ENCODE peak calls at places on chromosomes 13 and 19, in seven cellular contexts. A is GM23248; W is brain pericyte; M is HEK293T; B is HS-5; V is activated CD4-positive, alpha-beta T cell treated with anti-CD3 and anti-CD28 coated beads, Interleukin-2, amount 10 ng/mL, durations not matched to agents 7 days and 5 days; Z is stimulated activated CD8-positive, alpha-beta memory T cell treated with anti-CD3 and anti-CD28 coated beads, Interleukin-7, amount 100 ng/mL, for 48 hours. D is an unnamed sample.

GRCh38 chr13:98792321-98792720 is 39.8 kb upstream of the SLC15A1 start:
- DNase-seq in A (no peak), W (no peak), M (no peak), B (no peak), V (no peak), Z (no peak), D (no peak)

GRCh38 chr19:40776364-40776763 is 1.0 kb downstream of the MIA start:
- DNase-seq in A (no peak), W (no peak), M (no peak), B (no peak), V (no peak), Z (no peak), D (no peak)

GRCh38 chr13:36959438-36960116 is 39.5 kb upstream of the SMAD9 start:
- DNase-seq in A (no peak), W (no peak), M (no peak), B (no peak), V (no peak), Z (no peak), D (no peak)

GRCh38 chr13:51793570-51794273 is 10.2 kb downstream of the DHRS12 start:
- DNase-seq in A (peak; percentile 90), W (no peak), M (no peak), B (no peak), V (no peak), Z (no peak), D (no peak)

GRCh38 chr19:16014923-16015804 is 61.1 kb upstream of the TPM4 start:
- DNase-seq in A (no peak), W (no peak), M (no peak), B (no peak), V (no peak), Z (no peak), D (no peak)

GRCh38 chr13:37225414-37226047 is 120.1 kb upstream of the CSNK1A1L start:
- DNase-seq in A (peak; percentile 73), W (no peak), M (no peak), B (no peak), V (no peak), Z (no peak), D (no peak)

GRCh38 chr19:41792513-41793413 is 3.6 kb upstream of the CEACAM3 start:
- DNase-seq in A (peak; percentile 69), W (no peak), M (peak; percentile 72), B (no peak), V (peak; percentile 54), Z (peak; percentile 19), D (no peak)

GRCh38 chr19:42121666-42122069 is 10.6 kb downstream of the POU2F2 start:
- DNase-seq in A (peak; percentile 85), W (no peak), M (no peak), B (peak; percentile 83), V (peak; percentile 61), Z (peak; percentile 74), D (no peak)

GRCh38 chr13:72430923-72431322 is 296.5 kb downstream of the MZT1 start:
- DNase-seq in A (no peak), W (no peak), M (no peak), B (no peak), V (no peak), Z (no peak), D (no peak)

GRCh38 chr13:112443191-112444000 is 67.2 kb downstream of the SPACA7 start:
- DNase-seq in A (peak; percentile 35), W (no peak), M (peak; percentile 21), B (no peak), V (no peak), Z (no peak), D (no peak)

GRCh38 chr19:35090795-35091214 is 24.8 kb upstream of the FXYD3 start:
- DNase-seq in A (peak; percentile 49), W (no peak), M (peak; percentile 57), B (no peak), V (no peak), Z (no peak), D (no peak)

GRCh38 chr19:12092065-12092867 is 27.7 kb downstream of the ZNF844 start:
- DNase-seq in A (peak; percentile 94), W (peak; percentile 50), M (no peak), B (peak; percentile 63), V (peak; percentile 68), Z (peak; percentile 36), D (peak; percentile 53)

GRCh38 chr13:28163587-28163986 is 25.2 kb downstream of the PAN3 start:
- DNase-seq in A (no peak), W (no peak), M (no peak), B (no peak), V (no peak), Z (no peak), D (no peak)

GRCh38 chr19:53037101-53038097 is 7.1 kb upstream of the ERVV-2 start:
- DNase-seq in A (peak; percentile 87), W (no peak), M (no peak), B (no peak), V (peak; percentile 21), Z (no peak), D (no peak)

GRCh38 chr19:4547303-4548237 is 7.7 kb upstream of the LRG1 start:
- DNase-seq in A (peak; percentile 23), W (no peak), M (peak; percentile 48), B (no peak), V (peak; percentile 18), Z (no peak), D (no peak)

GRCh38 chr13:92164822-92165221 is 766.4 kb downstream of the GPC5 start:
- DNase-seq in A (no peak), W (no peak), M (no peak), B (no peak), V (no peak), Z (no peak), D (no peak)

GRCh38 chr13:77820431-77821149 is 98.0 kb downstream of the EDNRB start:
- DNase-seq in A (no peak), W (no peak), M (peak; percentile 33), B (no peak), V (no peak), Z (no peak), D (no peak)

GRCh38 chr19:31113250-31113685 is 236.0 kb downstream of the TSHZ3 start:
- DNase-seq in A (peak; percentile 44), W (no peak), M (no peak), B (no peak), V (no peak), Z (no peak), D (no peak)

GRCh38 chr13:85314686-85315085 is 484.5 kb downstream of the SLITRK6 start:
- DNase-seq in A (no peak), W (no peak), M (no peak), B (no peak), V (no peak), Z (no peak), D (no peak)

GRCh38 chr19:13781547-13781946 is 7.3 kb downstream of the C19orf53 start:
- DNase-seq in A (peak; percentile 96), W (no peak), M (peak; percentile 55), B (no peak), V (no peak), Z (no peak), D (no peak)

GRCh38 chr19:16627194-16627927 is 643 bp downstream of the MED26 start:
- DNase-seq in A (peak; percentile 51), W (no peak), M (no peak), B (no peak), V (peak; percentile 23), Z (no peak), D (no peak)